ENCODE peak calls at places on chromosomes 11 and 22, in seven cellular contexts. One of them, this sample, is unnamed.

GRCh38 chr11:17722000-17722643 is 2.8 kb downstream of the MYOD1 start:
- DNase-seq in K562: peak; percentile 35
- DNase-seq in HCT116: peak; percentile 41
- DNase-seq in fibroblast of lung: peak; percentile 12
- DNase-seq in GM23248: peak; percentile 56
- DNase-seq in H1: no peak
- DNase-seq in PC-3: peak; percentile 60
- DNase-seq in this sample: no peak

GRCh38 chr22:29994027-29994715 is 86.1 kb upstream of the HORMAD2 start:
- DNase-seq in H1: no peak
- DNase-seq in HCT116: no peak
- DNase-seq in PC-3: peak; percentile 72
- DNase-seq in fibroblast of lung: peak; percentile 56
- DNase-seq in K562: no peak
- DNase-seq in GM23248: peak; percentile 86
- DNase-seq in this sample: no peak

GRCh38 chr22:30267382-30268302 is 991 bp upstream of the OSM start:
- DNase-seq in HCT116: no peak
- DNase-seq in fibroblast of lung: no peak
- DNase-seq in H1: no peak
- DNase-seq in PC-3: no peak
- DNase-seq in K562: no peak
- DNase-seq in GM23248: no peak
- DNase-seq in this sample: peak; percentile 95

GRCh38 chr11:111764621-111765020 is 1.6 kb downstream of the PPP2R1B start:
- DNase-seq in fibroblast of lung: peak; percentile 40
- DNase-seq in PC-3: peak; percentile 73
- DNase-seq in H1: no peak
- DNase-seq in K562: no peak
- DNase-seq in GM23248: peak; percentile 61
- DNase-seq in HCT116: no peak
- DNase-seq in this sample: no peak

GRCh38 chr22:19207902-19208283 is 29.4 kb upstream of the SLC25A1 start:
- DNase-seq in K562: no peak
- DNase-seq in H1: no peak
- DNase-seq in HCT116: no peak
- DNase-seq in fibroblast of lung: no peak
- DNase-seq in PC-3: no peak
- DNase-seq in GM23248: no peak
- DNase-seq in this sample: no peak

GRCh38 chr11:125123947-125124633 is 12.7 kb upstream of the TMEM218 start:
- DNase-seq in K562: peak; percentile 49
- DNase-seq in HCT116: peak; percentile 86
- DNase-seq in GM23248: peak; percentile 64
- DNase-seq in PC-3: peak; percentile 88
- DNase-seq in fibroblast of lung: peak; percentile 60
- DNase-seq in H1: no peak
- DNase-seq in this sample: peak; percentile 46

GRCh38 chr11:131854391-131854790 is 484.0 kb downstream of the NTM start:
- DNase-seq in HCT116: no peak
- DNase-seq in H1: no peak
- DNase-seq in PC-3: no peak
- DNase-seq in fibroblast of lung: no peak
- DNase-seq in K562: no peak
- DNase-seq in GM23248: no peak
- DNase-seq in this sample: no peak

GRCh38 chr11:84260862-84261261 is 974.7 kb upstream of the CCDC90B start:
- DNase-seq in fibroblast of lung: no peak
- DNase-seq in K562: no peak
- DNase-seq in HCT116: no peak
- DNase-seq in PC-3: no peak
- DNase-seq in H1: no peak
- DNase-seq in GM23248: peak; percentile 2
- DNase-seq in this sample: no peak

GRCh38 chr11:63226488-63227114 is 16.8 kb downstream of the SLC22A25 start:
- DNase-seq in K562: no peak
- DNase-seq in GM23248: no peak
- DNase-seq in HCT116: no peak
- DNase-seq in fibroblast of lung: no peak
- DNase-seq in PC-3: no peak
- DNase-seq in H1: no peak
- DNase-seq in this sample: no peak
- TF ChIP-seq EZH2 in K562: no peak
- TF ChIP-seq EZH2 in GM23248: no peak
- TF ChIP-seq EZH2 in HCT116: no peak
- TF ChIP-seq EZH2 in fibroblast of lung: no peak
- TF ChIP-seq EZH2 in PC-3: no peak
- TF ChIP-seq EZH2 in H1: no peak
- TF ChIP-seq EZH2 in this sample: no peak

GRCh38 chr22:48853627-48854240 is 973.9 kb downstream of the BRD1 start:
- DNase-seq in HCT116: no peak
- DNase-seq in PC-3: no peak
- DNase-seq in GM23248: no peak
- DNase-seq in K562: no peak
- DNase-seq in H1: no peak
- DNase-seq in fibroblast of lung: no peak
- DNase-seq in this sample: no peak

GRCh38 chr22:48857202-48857805 is 970.4 kb downstream of the BRD1 start:
- DNase-seq in fibroblast of lung: no peak
- DNase-seq in GM23248: no peak
- DNase-seq in H1: no peak
- DNase-seq in K562: no peak
- DNase-seq in PC-3: no peak
- DNase-seq in HCT116: no peak
- DNase-seq in this sample: no peak

GRCh38 chr22:48856308-48856615 is 971.4 kb downstream of the BRD1 start:
- DNase-seq in fibroblast of lung: no peak
- DNase-seq in K562: no peak
- DNase-seq in HCT116: no peak
- DNase-seq in H1: no peak
- DNase-seq in GM23248: no peak
- DNase-seq in PC-3: no peak
- DNase-seq in this sample: no peak

GRCh38 chr22:48855013-48855412 is 972.7 kb downstream of the BRD1 start:
- DNase-seq in PC-3: no peak
- DNase-seq in fibroblast of lung: no peak
- DNase-seq in GM23248: no peak
- DNase-seq in HCT116: no peak
- DNase-seq in H1: no peak
- DNase-seq in K562: no peak
- DNase-seq in this sample: no peak

GRCh38 chr22:48855593-48856307 is 971.9 kb downstream of the BRD1 start:
- DNase-seq in K562: no peak
- DNase-seq in PC-3: no peak
- DNase-seq in fibroblast of lung: no peak
- DNase-seq in HCT116: no peak
- DNase-seq in GM23248: no peak
- DNase-seq in H1: no peak
- DNase-seq in this sample: no peak
- H3K9me3 ChIP-seq in K562: no peaks in the 10 kb centered on the region
- H3K9me3 ChIP-seq in PC-3: no peaks in the 10 kb centered on the region
- H3K9me3 ChIP-seq in fibroblast of lung: no peaks in the 10 kb centered on the region
- H3K9me3 ChIP-seq in HCT116: no peaks in the 10 kb centered on the region
- H3K9me3 ChIP-seq in GM23248: no peaks in the 10 kb centered on the region
- H3K9me3 ChIP-seq in H1: peaks cover 6% of the 10 kb centered on the region
- H3K9me3 ChIP-seq in this sample: no peaks in the 10 kb centered on the region

GRCh38 chr22:37240240-37240940 is 3.7 kb downstream of the RAC2 start:
- DNase-seq in PC-3: no peak
- DNase-seq in fibroblast of lung: no peak
- DNase-seq in GM23248: no peak
- DNase-seq in H1: no peak
- DNase-seq in HCT116: no peak
- DNase-seq in K562: no peak
- DNase-seq in this sample: no peak

GRCh38 chr22:37242395-37242918 is 1.6 kb downstream of the RAC2 start:
- DNase-seq in PC-3: peak; percentile 51
- DNase-seq in H1: no peak
- DNase-seq in fibroblast of lung: no peak
- DNase-seq in HCT116: no peak
- DNase-seq in K562: peak; percentile 78
- DNase-seq in GM23248: peak; percentile 48
- DNase-seq in this sample: peak; percentile 93

GRCh38 chr22:37239336-37240239 is 4.5 kb downstream of the RAC2 start:
- DNase-seq in H1: no peak
- DNase-seq in PC-3: no peak
- DNase-seq in K562: no peak
- DNase-seq in GM23248: no peak
- DNase-seq in HCT116: no peak
- DNase-seq in fibroblast of lung: no peak
- DNase-seq in this sample: no peak

GRCh38 chr22:37241351-37242142 is 2.5 kb downstream of the RAC2 start:
- DNase-seq in HCT116: no peak
- DNase-seq in H1: no peak
- DNase-seq in PC-3: no peak
- DNase-seq in fibroblast of lung: no peak
- DNase-seq in GM23248: no peak
- DNase-seq in K562: no peak
- DNase-seq in this sample: no peak

GRCh38 chr22:37240941-37241320 is 3.1 kb downstream of the RAC2 start:
- DNase-seq in HCT116: no peak
- DNase-seq in fibroblast of lung: no peak
- DNase-seq in GM23248: no peak
- DNase-seq in K562: no peak
- DNase-seq in PC-3: no peak
- DNase-seq in H1: no peak
- DNase-seq in this sample: no peak
- H3K4me2 ChIP-seq in HCT116: no peak overlapping the region
- H3K4me2 ChIP-seq in fibroblast of lung: no peak overlapping the region
- H3K4me2 ChIP-seq in GM23248: no peak overlapping the region
- H3K4me2 ChIP-seq in K562: no peak overlapping the region
- H3K4me2 ChIP-seq in PC-3: no peak overlapping the region
- H3K4me2 ChIP-seq in H1: no peak overlapping the region
- H3K4me2 ChIP-seq in this sample: peak overlapping the region; percentile 87

GRCh38 chr11:44310198-44310455 is 188 bp upstream of the ALX4 start:
- DNase-seq in GM23248: no peak
- DNase-seq in fibroblast of lung: no peak
- DNase-seq in K562: no peak
- DNase-seq in HCT116: no peak
- DNase-seq in H1: no peak
- DNase-seq in PC-3: no peak
- DNase-seq in this sample: no peak

GRCh38 chr11:44308923-44309482 is 936 bp downstream of the ALX4 start:
- DNase-seq in fibroblast of lung: no peak
- DNase-seq in GM23248: peak; percentile 43
- DNase-seq in H1: no peak
- DNase-seq in HCT116: no peak
- DNase-seq in K562: no peak
- DNase-seq in PC-3: no peak
- DNase-seq in this sample: no peak

GRCh38 chr11:44311339-44312261 is 1.7 kb upstream of the ALX4 start:
- DNase-seq in GM23248: no peak
- DNase-seq in PC-3: no peak
- DNase-seq in fibroblast of lung: no peak
- DNase-seq in HCT116: no peak
- DNase-seq in H1: no peak
- DNase-seq in K562: no peak
- DNase-seq in this sample: no peak

GRCh38 chr11:44309483-44310197 is at the start of gene ALX4:
- DNase-seq in K562: peak; percentile 72
- DNase-seq in PC-3: peak; percentile 18
- DNase-seq in H1: no peak
- DNase-seq in fibroblast of lung: peak; percentile 17
- DNase-seq in GM23248: peak; percentile 43
- DNase-seq in HCT116: no peak
- DNase-seq in this sample: no peak

DNA sequence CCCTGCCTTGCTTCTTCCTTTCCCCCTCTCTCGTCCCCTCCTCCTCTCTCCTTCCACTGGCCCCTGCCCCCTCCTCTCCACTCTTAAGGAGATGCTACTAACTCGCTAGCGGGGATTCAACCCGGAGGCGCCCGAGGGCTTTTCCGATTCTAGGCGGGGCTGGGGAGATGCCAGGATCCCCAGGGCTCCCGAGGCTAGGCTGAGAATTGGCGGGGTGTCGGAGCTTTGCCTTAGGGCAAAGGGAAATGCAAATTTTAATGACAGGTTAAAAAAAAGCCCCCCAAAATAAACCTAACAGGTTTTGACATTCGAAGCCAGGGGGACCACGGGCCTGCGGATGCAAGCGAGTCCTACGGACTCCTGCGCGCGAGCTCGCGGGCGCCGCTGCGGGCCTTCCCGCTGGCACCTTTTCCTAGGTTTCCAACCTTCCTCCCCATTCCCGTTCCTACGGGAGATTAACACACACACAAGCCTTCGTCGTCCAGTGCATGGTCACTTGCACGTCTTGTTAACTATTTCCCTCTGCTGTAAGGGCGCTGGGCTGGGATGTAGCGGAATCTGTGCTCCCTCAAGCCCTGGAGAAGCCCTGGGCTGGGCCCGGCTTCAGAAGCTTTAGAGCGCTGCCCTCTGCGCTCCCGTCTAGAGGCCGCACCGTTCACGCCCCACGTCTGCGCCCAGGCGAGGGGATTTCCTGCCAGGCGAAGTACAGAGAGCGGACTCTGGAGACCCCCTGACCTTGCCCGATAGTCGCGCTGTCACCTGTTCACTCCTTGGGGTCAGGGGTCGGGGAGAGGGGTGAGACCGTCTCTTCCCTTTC is 725 bp upstream of the ALX4 start:
- DNase-seq in fibroblast of lung: no peak
- DNase-seq in HCT116: no peak
- DNase-seq in H1: no peak
- DNase-seq in PC-3: no peak
- DNase-seq in K562: no peak
- DNase-seq in GM23248: no peak
- DNase-seq in this sample: no peak
- TF ChIP-seq EZH2 in fibroblast of lung: peak; percentile 93
- TF ChIP-seq EZH2 in HCT116: no peak
- TF ChIP-seq EZH2 in H1: no peak
- TF ChIP-seq EZH2 in PC-3: no peak
- TF ChIP-seq EZH2 in K562: no peak
- TF ChIP-seq EZH2 in GM23248: peak; percentile 67
- TF ChIP-seq EZH2 in this sample: no peak

GRCh38 chr11:70842701-70843100 is 409.7 kb downstream of the SHANK2 start:
- DNase-seq in HCT116: no peak
- DNase-seq in H1: no peak
- DNase-seq in GM23248: no peak
- DNase-seq in fibroblast of lung: no peak
- DNase-seq in K562: no peak
- DNase-seq in PC-3: no peak
- DNase-seq in this sample: no peak
- H3K9me3 ChIP-seq in HCT116: no peaks in the 10 kb centered on the region
- H3K9me3 ChIP-seq in H1: no peaks in the 10 kb centered on the region
- H3K9me3 ChIP-seq in GM23248: no peaks in the 10 kb centered on the region
- H3K9me3 ChIP-seq in fibroblast of lung: no peaks in the 10 kb centered on the region
- H3K9me3 ChIP-seq in K562: no peaks in the 10 kb centered on the region
- H3K9me3 ChIP-seq in PC-3: no peaks in the 10 kb centered on the region
- H3K9me3 ChIP-seq in this sample: peaks cover 7% of the 10 kb centered on the region

This sample was measured in DND-41.